ENCODE peak calls at places on chromosomes 5 and 9, in four cellular contexts. One of them, this sample, is unnamed.

GRCh38 chr9:94097788-94098413 is 13.6 kb downstream of the PTPDC1 start:
- DNase-seq in HepG2: no peak
- DNase-seq in A549: no peak
- DNase-seq in K562: no peak
- DNase-seq in this sample: no peak

GRCh38 chr5:78569441-78569840 is 79.1 kb downstream of the LHFPL2 start:
- DNase-seq in HepG2: no peak
- DNase-seq in A549: no peak
- DNase-seq in K562: peak; percentile 70
- DNase-seq in this sample: no peak

GRCh38 chr5:172429201-172429940 is 25.0 kb downstream of the SH3PXD2B start:
- DNase-seq in HepG2: no peak
- DNase-seq in A549: no peak
- DNase-seq in K562: no peak
- DNase-seq in this sample: no peak

GRCh38 chr9:113293285-113293874 is 9.8 kb downstream of the RNF183 start:
- DNase-seq in HepG2: no peak
- DNase-seq in A549: no peak
- DNase-seq in K562: no peak
- DNase-seq in this sample: no peak

GRCh38 chr5:24535646-24536045 is 109.1 kb downstream of the CDH10 start:
- DNase-seq in HepG2: no peak
- DNase-seq in A549: no peak
- DNase-seq in K562: no peak
- DNase-seq in this sample: no peak

GRCh38 chr5:38692780-38693507 is 136.5 kb upstream of the LIFR start:
- DNase-seq in HepG2: no peak
- DNase-seq in A549: no peak
- DNase-seq in K562: no peak
- DNase-seq in this sample: no peak

GRCh38 chr9:20623021-20623747 is 885 bp upstream of the MLLT3 start:
- DNase-seq in HepG2: no peak
- DNase-seq in A549: peak; percentile 14
- DNase-seq in K562: no peak
- DNase-seq in this sample: no peak

GRCh38 chr9:79701651-79702050 is 129.9 kb downstream of the TLE4 start:
- DNase-seq in HepG2: no peak
- DNase-seq in A549: no peak
- DNase-seq in K562: no peak
- DNase-seq in this sample: no peak

GRCh38 chr5:54024466-54024865 is 285.9 kb downstream of the ARL15 start:
- DNase-seq in HepG2: no peak
- DNase-seq in A549: no peak
- DNase-seq in K562: no peak
- DNase-seq in this sample: no peak

GRCh38 chr5:139131881-139132480 is 66.2 kb downstream of the SIL1 start:
- DNase-seq in HepG2: no peak
- DNase-seq in A549: no peak
- DNase-seq in K562: no peak
- DNase-seq in this sample: no peak

GRCh38 chr5:32504923-32505596 is 60.5 kb upstream of the ZFR start:
- DNase-seq in HepG2: no peak
- DNase-seq in A549: no peak
- DNase-seq in K562: peak; percentile 44
- DNase-seq in this sample: no peak
- H3K4me3 ChIP-seq in HepG2: no peak overlapping the region
- H3K4me3 ChIP-seq in A549: no peak overlapping the region
- H3K4me3 ChIP-seq in K562: no peak overlapping the region
- H3K4me3 ChIP-seq in this sample: no peak overlapping the region

DNA sequence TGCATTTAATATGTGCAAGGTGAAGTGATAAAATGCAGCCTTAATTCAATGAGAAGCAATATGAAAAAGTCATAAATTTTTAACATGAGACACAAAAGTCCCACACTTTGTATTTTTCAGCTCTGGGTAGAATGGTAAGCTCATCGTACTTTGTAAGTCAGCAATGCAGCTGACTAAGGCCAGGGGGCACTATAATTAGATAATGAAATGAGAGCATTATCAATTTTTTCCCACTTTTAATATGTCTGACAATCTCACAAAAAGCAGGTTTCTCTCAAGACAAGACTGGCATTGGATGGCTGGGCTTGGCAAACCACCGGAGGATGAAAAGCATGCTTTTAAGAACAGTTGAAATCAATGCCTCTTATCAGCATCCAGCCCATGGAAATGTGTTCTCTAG is 162.8 kb downstream of the FAM174A start:
- DNase-seq in HepG2: no peak
- DNase-seq in A549: no peak
- DNase-seq in K562: no peak
- DNase-seq in this sample: no peak
- TF ChIP-seq ESRRA in HepG2: no peak
- TF ChIP-seq ESRRA in A549: no peak
- TF ChIP-seq ESRRA in K562: no peak
- TF ChIP-seq ESRRA in this sample: no peak

DNA sequence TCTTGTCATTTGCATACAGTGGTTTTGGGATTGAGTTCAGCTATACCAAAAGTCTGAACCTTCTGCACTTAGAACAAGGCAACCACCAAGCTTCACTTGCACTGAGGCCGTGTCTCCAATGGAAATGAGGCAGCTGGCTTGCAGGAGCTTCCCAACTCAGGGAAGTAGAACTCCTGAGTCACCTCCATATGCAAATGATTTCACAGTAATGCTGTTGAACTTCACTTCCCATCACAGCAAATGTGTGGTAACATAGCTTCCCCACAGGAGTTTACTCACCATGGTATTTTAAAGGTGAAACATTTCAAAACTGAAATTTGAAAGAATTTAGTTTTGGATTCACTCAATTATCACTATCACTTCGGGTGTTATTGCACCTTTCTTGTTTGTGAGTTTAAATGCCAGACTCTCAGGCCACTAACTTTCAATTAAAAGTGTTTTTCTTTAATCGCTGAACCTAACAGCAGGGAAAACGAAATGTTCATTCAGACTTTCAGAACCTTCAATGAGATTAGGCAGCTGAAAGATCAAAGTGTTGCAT is 9.0 kb downstream of the CD274 start:
- DNase-seq in HepG2: no peak
- DNase-seq in A549: no peak
- DNase-seq in K562: no peak
- DNase-seq in this sample: no peak
- TF ChIP-seq KDM1A in HepG2: no peak
- TF ChIP-seq KDM1A in A549: no peak
- TF ChIP-seq KDM1A in K562: no peak
- TF ChIP-seq KDM1A in this sample: no peak

GRCh38 chr5:170246471-170246870 is 13.7 kb downstream of the C5orf58 start:
- DNase-seq in HepG2: no peak
- DNase-seq in A549: no peak
- DNase-seq in K562: no peak
- DNase-seq in this sample: no peak
- H3K4me3 ChIP-seq in HepG2: no peak overlapping the region
- H3K4me3 ChIP-seq in A549: no peak overlapping the region
- H3K4me3 ChIP-seq in K562: no peak overlapping the region
- H3K4me3 ChIP-seq in this sample: no peak overlapping the region

GRCh38 chr5:177602458-177602830 is 2.5 kb downstream of the B4GALT7 start:
- DNase-seq in HepG2: no peak
- DNase-seq in A549: no peak
- DNase-seq in K562: no peak
- DNase-seq in this sample: no peak
- TF ChIP-seq ESRRA in HepG2: no peak
- TF ChIP-seq ESRRA in A549: no peak
- TF ChIP-seq ESRRA in K562: no peak
- TF ChIP-seq ESRRA in this sample: no peak

GRCh38 chr9:91117959-91118651 is 243.6 kb downstream of the AUH start:
- DNase-seq in HepG2: no peak
- DNase-seq in A549: no peak
- DNase-seq in K562: peak; percentile 25
- DNase-seq in this sample: no peak
- TF ChIP-seq KDM1A in HepG2: no peak
- TF ChIP-seq KDM1A in A549: no peak
- TF ChIP-seq KDM1A in K562: no peak
- TF ChIP-seq KDM1A in this sample: no peak

GRCh38 chr9:118222375-118222774 is 518.2 kb downstream of the TLR4 start:
- DNase-seq in HepG2: no peak
- DNase-seq in A549: no peak
- DNase-seq in K562: no peak
- DNase-seq in this sample: no peak
- H3K4me3 ChIP-seq in HepG2: no peak overlapping the region
- H3K4me3 ChIP-seq in A549: no peak overlapping the region
- H3K4me3 ChIP-seq in K562: no peak overlapping the region
- H3K4me3 ChIP-seq in this sample: no peak overlapping the region

DNA sequence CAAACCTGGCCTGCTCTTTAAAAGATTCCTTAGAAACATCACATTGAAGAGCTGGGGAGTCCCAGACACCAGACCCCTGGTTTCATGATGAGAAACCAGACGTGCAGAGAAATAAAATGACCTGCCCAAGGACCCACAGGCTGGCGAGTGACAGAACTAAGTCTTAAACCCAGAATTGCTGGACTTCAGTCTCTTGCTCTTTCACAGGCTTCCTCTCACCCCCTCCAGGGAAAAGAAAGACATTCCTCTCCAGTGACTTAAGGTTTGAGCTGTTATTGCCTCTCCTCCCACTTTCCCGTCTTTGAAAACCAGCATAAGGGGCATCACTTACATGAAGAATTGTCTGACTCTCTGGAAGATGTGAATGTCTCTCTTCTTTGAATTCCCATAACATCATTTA is 535.2 kb downstream of the IRX1 start:
- DNase-seq in HepG2: no peak
- DNase-seq in A549: no peak
- DNase-seq in K562: no peak
- DNase-seq in this sample: no peak
- TF ChIP-seq ESRRA in HepG2: no peak
- TF ChIP-seq ESRRA in A549: no peak
- TF ChIP-seq ESRRA in K562: no peak
- TF ChIP-seq ESRRA in this sample: no peak